ENCODE peak calls at places on chromosomes 4 and X, in six cellular contexts. X is RPMI7951; N is neural crest cell; D is stimulated activated CD4-positive, alpha-beta T cell treated with anti-CD3 and anti-CD28 coated beads, Interleukin-2, amount 100 ng/mL, for 48 hours; A is caudate nucleus; Y is NCI-H526. W is an unnamed sample.

GRCh38 chr4:138414202-138414601 is 172.1 kb upstream of the SLC7A11 start:
- DNase-seq in X (no peak), A (no peak), D (no peak), Y (no peak), N (no peak), W (no peak)

GRCh38 chr4:1491630-1492457 is 85.6 kb upstream of the NKX1-1 start:
- DNase-seq in N (no peak), D (no peak), Y (no peak), A (no peak), X (no peak), W (no peak)

GRCh38 chrX:79082886-79083285 is 61.6 kb upstream of the GPR174 start:
- DNase-seq in Y (no peak), N (no peak), A (no peak), D (no peak), X (no peak), W (peak)

GRCh38 chrX:2497961-2498780 is 2.6 kb downstream of the DHRSX start:
- DNase-seq in Y (no peak), N (no peak), D (no peak), X (no peak), A (no peak), W (no peak)

GRCh38 chr4:174036111-174036510 is 247.4 kb downstream of the FBXO8 start:
- DNase-seq in Y (no peak), A (no peak), N (no peak), X (no peak), D (no peak), W (no peak)

GRCh38 chr4:25448379-25449109 is 71.5 kb downstream of the ANAPC4 start:
- DNase-seq in D (no peak), Y (no peak), X (peak), A (no peak), N (no peak), W (no peak)

GRCh38 chr4:185219551-185220344 is 10.3 kb downstream of the SNX25 start:
- DNase-seq in A (no peak), X (peak), D (no peak), N (no peak), Y (peak), W (no peak)

GRCh38 chr4:184503869-184504300 is 29.5 kb upstream of the IRF2 start:
- DNase-seq in X (peak), Y (no peak), N (no peak), D (no peak), A (no peak), W (no peak)

GRCh38 chr4:124480061-124480460 is 232.5 kb downstream of the ANKRD50 start:
- DNase-seq in N (no peak), Y (no peak), D (no peak), A (no peak), X (no peak), W (no peak)

GRCh38 chr4:79653871-79654270 is 245.8 kb upstream of the GK2 start:
- DNase-seq in D (no peak), Y (no peak), A (no peak), N (no peak), X (no peak), W (no peak)

GRCh38 chr4:70838972-70839536 is 636 bp downstream of the GRSF1 start:
- DNase-seq in N (peak), D (peak), Y (peak), X (peak), A (peak), W (peak)

GRCh38 chr4:76036855-76037254 is 985 bp upstream of the CXCL11 start:
- DNase-seq in N (no peak), D (no peak), A (no peak), Y (no peak), X (no peak), W (no peak)

GRCh38 chrX:20500171-20500865 is 233.6 kb upstream of the RPS6KA3 start:
- DNase-seq in A (no peak), Y (no peak), X (no peak), N (no peak), D (no peak), W (no peak)

GRCh38 chr4:25253072-25253447 is 19.2 kb downstream of the PI4K2B start:
- DNase-seq in D (no peak), Y (no peak), X (no peak), N (no peak), A (no peak), W (no peak)

GRCh38 chr4:121256346-121256745 is 92.2 kb upstream of the TNIP3 start:
- DNase-seq in X (peak), Y (no peak), A (no peak), D (peak), N (no peak), W (peak)

W was measured in Jurkat, Clone E6-1.